ENCODE peak calls at places on chromosomes 6 and 20, in four cellular contexts. One of them, this sample, is unnamed.

GRCh38 chr6:106739387-106739786 is 110.0 kb downstream of the QRSL1 start:
- DNase-seq in upper lobe of left lung: peak; percentile 74
- DNase-seq in naive thymus-derived CD8-positive, alpha-beta T cell: no peak
- DNase-seq in ACHN: peak; percentile 95
- DNase-seq in this sample: no peak

GRCh38 chr6:37655666-37656065 is 42.0 kb downstream of the MDGA1 start:
- DNase-seq in upper lobe of left lung: no peak
- DNase-seq in naive thymus-derived CD8-positive, alpha-beta T cell: no peak
- DNase-seq in ACHN: no peak
- DNase-seq in this sample: no peak

GRCh38 chr20:43914286-43914685 is 366 bp upstream of the TOX2 start:
- DNase-seq in upper lobe of left lung: no peak
- DNase-seq in naive thymus-derived CD8-positive, alpha-beta T cell: peak; percentile 25
- DNase-seq in ACHN: no peak
- DNase-seq in this sample: no peak

GRCh38 chr6:101705866-101706265 is 312.4 kb downstream of the GRIK2 start:
- DNase-seq in upper lobe of left lung: no peak
- DNase-seq in naive thymus-derived CD8-positive, alpha-beta T cell: no peak
- DNase-seq in ACHN: no peak
- DNase-seq in this sample: no peak

GRCh38 chr6:16102208-16102607 is 26.7 kb upstream of the MYLIP start:
- DNase-seq in upper lobe of left lung: no peak
- DNase-seq in naive thymus-derived CD8-positive, alpha-beta T cell: no peak
- DNase-seq in ACHN: no peak
- DNase-seq in this sample: no peak

GRCh38 chr20:58542411-58543095 is 27.4 kb upstream of the APCDD1L start:
- DNase-seq in upper lobe of left lung: no peak
- DNase-seq in naive thymus-derived CD8-positive, alpha-beta T cell: no peak
- DNase-seq in ACHN: no peak
- DNase-seq in this sample: no peak

GRCh38 chr6:13427838-13428527 is 59.4 kb downstream of the GFOD1 start:
- DNase-seq in upper lobe of left lung: peak; percentile 58
- DNase-seq in naive thymus-derived CD8-positive, alpha-beta T cell: peak; percentile 66
- DNase-seq in ACHN: no peak
- DNase-seq in this sample: no peak

GRCh38 chr20:47067776-47068175 is 173.1 kb downstream of the EYA2 start:
- DNase-seq in upper lobe of left lung: no peak
- DNase-seq in naive thymus-derived CD8-positive, alpha-beta T cell: no peak
- DNase-seq in ACHN: peak; percentile 6
- DNase-seq in this sample: no peak

GRCh38 chr6:145960918-145961604 is 3.1 kb downstream of the SHPRH start:
- DNase-seq in upper lobe of left lung: no peak
- DNase-seq in naive thymus-derived CD8-positive, alpha-beta T cell: no peak
- DNase-seq in ACHN: no peak
- DNase-seq in this sample: no peak

GRCh38 chr6:30757261-30757935 is 13.1 kb upstream of the IER3 start:
- DNase-seq in upper lobe of left lung: no peak
- DNase-seq in naive thymus-derived CD8-positive, alpha-beta T cell: no peak
- DNase-seq in ACHN: no peak
- DNase-seq in this sample: no peak

GRCh38 chr6:70412797-70413113 is 553 bp upstream of the FAM135A start:
- DNase-seq in upper lobe of left lung: no peak
- DNase-seq in naive thymus-derived CD8-positive, alpha-beta T cell: no peak
- DNase-seq in ACHN: no peak
- DNase-seq in this sample: no peak

GRCh38 chr6:7106752-7107577 is 796 bp upstream of the RREB1 start:
- DNase-seq in upper lobe of left lung: peak; percentile 53
- DNase-seq in naive thymus-derived CD8-positive, alpha-beta T cell: peak; percentile 74
- DNase-seq in ACHN: no peak
- DNase-seq in this sample: no peak

GRCh38 chr6:150865043-150865405 is 478 bp upstream of the MTHFD1L start:
- DNase-seq in upper lobe of left lung: no peak
- DNase-seq in naive thymus-derived CD8-positive, alpha-beta T cell: no peak
- DNase-seq in ACHN: no peak
- DNase-seq in this sample: no peak

GRCh38 chr6:49054311-49054710 is 408.7 kb downstream of the MMUT start:
- DNase-seq in upper lobe of left lung: no peak
- DNase-seq in naive thymus-derived CD8-positive, alpha-beta T cell: no peak
- DNase-seq in ACHN: no peak
- DNase-seq in this sample: no peak

GRCh38 chr6:4973972-4974885 is 29.6 kb downstream of the RPP40 start:
- DNase-seq in upper lobe of left lung: no peak
- DNase-seq in naive thymus-derived CD8-positive, alpha-beta T cell: no peak
- DNase-seq in ACHN: no peak
- DNase-seq in this sample: peak; percentile 87

This sample was measured in mesenteric fat pad.